ENCODE peak calls at places on chromosome X, in eight cellular contexts. O is CD8-positive, alpha-beta memory T cell; E is spleen; R is T follicular helper cell; W is osteoblast; X is Right ventricle myocardium superior; Q is NB4; N is kidney epithelial cell. J is an unnamed sample.

GRCh38 chrX:31705816-31706215 is 634.0 kb upstream of the FTHL17 start:
- DNase-seq in O (no peak), E (no peak), R (no peak), W (no peak), X (no peak), Q (no peak), N (no peak), J (no peak)

GRCh38 chrX:50799531-50799961 is 14.4 kb downstream of the SHROOM4 start:
- DNase-seq in O (no peak), E (no peak), R (no peak), W (no peak), X (no peak), Q (peak), N (peak), J (no peak)

GRCh38 chrX:6053126-6053625 is 175.5 kb downstream of the NLGN4X start:
- DNase-seq in O (no peak), E (no peak), R (no peak), W (no peak), X (no peak), Q (no peak), N (no peak), J (no peak)

GRCh38 chrX:15820106-15821073 is 30.1 kb downstream of the ZRSR2 start:
- DNase-seq in O (no peak), E (no peak), R (no peak), W (peak), X (no peak), Q (no peak), N (no peak), J (no peak)

GRCh38 chrX:110531873-110532272 is 173.2 kb downstream of the RTL9 start:
- DNase-seq in O (no peak), E (no peak), R (no peak), W (no peak), X (no peak), Q (no peak), N (no peak), J (no peak)

GRCh38 chrX:40146471-40147398 is 49.0 kb upstream of the BCOR start:
- DNase-seq in O (peak), E (peak), R (no peak), W (peak), X (peak), Q (peak), N (no peak), J (no peak)

GRCh38 chrX:143025628-143026027 is at the start of gene SPANXN4:
- DNase-seq in O (no peak), E (no peak), R (no peak), W (no peak), X (no peak), Q (no peak), N (no peak), J (no peak)

GRCh38 chrX:19085975-19086772 is 36.1 kb downstream of the ADGRG2 start:
- DNase-seq in O (no peak), E (no peak), R (no peak), W (no peak), X (peak), Q (peak), N (no peak), J (no peak)

GRCh38 chrX:1231850-1232505 is 19.5 kb upstream of the CRLF2 start:
- DNase-seq in O (peak), E (no peak), R (no peak), W (no peak), X (no peak), Q (peak), N (no peak), J (no peak)

GRCh38 chrX:19670854-19671620 is 155.7 kb upstream of the MAP3K15 start:
- DNase-seq in O (no peak), E (no peak), R (no peak), W (peak), X (peak), Q (no peak), N (peak), J (no peak)

GRCh38 chrX:154541896-154542722 is 4.5 kb downstream of the G6PD start:
- DNase-seq in O (no peak), E (peak), R (no peak), W (peak), X (peak), Q (peak), N (peak), J (no peak)

GRCh38 chrX:65451663-65452062 is 82.9 kb downstream of the LAS1L start:
- DNase-seq in O (peak), E (no peak), R (no peak), W (peak), X (no peak), Q (peak), N (no peak), J (no peak)

GRCh38 chrX:68936186-68936585 is 107.4 kb downstream of the EFNB1 start:
- DNase-seq in O (no peak), E (peak), R (no peak), W (no peak), X (no peak), Q (no peak), N (no peak), J (no peak)

GRCh38 chrX:17788956-17789562 is 51.8 kb downstream of the SCML1 start:
- DNase-seq in O (no peak), E (no peak), R (no peak), W (no peak), X (no peak), Q (peak), N (no peak), J (no peak)

GRCh38 chrX:116667346-116667745 is 204.6 kb upstream of the CT83 start:
- DNase-seq in O (no peak), E (no peak), R (no peak), W (no peak), X (no peak), Q (no peak), N (no peak), J (no peak)

GRCh38 chrX:25726539-25726938 is 411.6 kb upstream of the MAGEB18 start:
- DNase-seq in O (no peak), E (no peak), R (no peak), W (no peak), X (no peak), Q (no peak), N (no peak), J (no peak)

GRCh38 chrX:10176121-10177003 is 19.6 kb downstream of the CLCN4 start:
- DNase-seq in O (no peak), E (no peak), R (no peak), W (no peak), X (no peak), Q (peak), N (no peak), J (no peak)

GRCh38 chrX:132958086-132958703 is at the start of gene HS6ST2:
- DNase-seq in O (no peak), E (no peak), R (no peak), W (peak), X (no peak), Q (no peak), N (no peak), J (no peak)

J was measured in T-helper 22 cell.